ENCODE peak calls at places on chromosome 14, in nine cellular contexts. One of them, this sample, is unnamed.

GRCh38 chr14:70192915-70193314 is 4.2 kb upstream of the SLC8A3 start:
- DNase-seq in EL: no peak
- DNase-seq in NCI-H187: no peak
- DNase-seq in myocyte: no peak
- DNase-seq in fibroblast of pulmonary artery: no peak
- DNase-seq in NCI-H1105 treated with DMSO at 0.1 percent for 48 hours: no peak
- DNase-seq in non-pigmented ciliary epithelial cell: no peak
- DNase-seq in HTR-8/SVneo: no peak
- DNase-seq in GM23248: no peak
- DNase-seq in this sample: no peak

GRCh38 chr14:37707716-37708115 is 112.3 kb downstream of the TTC6 start:
- DNase-seq in EL: no peak
- DNase-seq in NCI-H187: no peak
- DNase-seq in myocyte: no peak
- DNase-seq in fibroblast of pulmonary artery: no peak
- DNase-seq in NCI-H1105 treated with DMSO at 0.1 percent for 48 hours: no peak
- DNase-seq in non-pigmented ciliary epithelial cell: no peak
- DNase-seq in HTR-8/SVneo: no peak
- DNase-seq in GM23248: no peak
- DNase-seq in this sample: peak; percentile 5

GRCh38 chr14:95480109-95480886 is 36.2 kb downstream of the SYNE3 start:
- DNase-seq in EL: peak; percentile 55
- DNase-seq in NCI-H187: no peak
- DNase-seq in myocyte: no peak
- DNase-seq in fibroblast of pulmonary artery: peak; percentile 26
- DNase-seq in NCI-H1105 treated with DMSO at 0.1 percent for 48 hours: no peak
- DNase-seq in non-pigmented ciliary epithelial cell: no peak
- DNase-seq in HTR-8/SVneo: no peak
- DNase-seq in GM23248: peak; percentile 91
- DNase-seq in this sample: peak; percentile 71

GRCh38 chr14:58133739-58134138 is 18.3 kb downstream of the ARMH4 start:
- DNase-seq in EL: peak; percentile 76
- DNase-seq in NCI-H187: no peak
- DNase-seq in myocyte: no peak
- DNase-seq in fibroblast of pulmonary artery: peak; percentile 72
- DNase-seq in NCI-H1105 treated with DMSO at 0.1 percent for 48 hours: no peak
- DNase-seq in non-pigmented ciliary epithelial cell: peak; percentile 60
- DNase-seq in HTR-8/SVneo: no peak
- DNase-seq in GM23248: peak; percentile 76
- DNase-seq in this sample: peak; percentile 9

GRCh38 chr14:69887740-69888657 is 8.8 kb downstream of the SMOC1 start:
- DNase-seq in EL: no peak
- DNase-seq in NCI-H187: no peak
- DNase-seq in myocyte: no peak
- DNase-seq in fibroblast of pulmonary artery: peak; percentile 6
- DNase-seq in NCI-H1105 treated with DMSO at 0.1 percent for 48 hours: no peak
- DNase-seq in non-pigmented ciliary epithelial cell: peak; percentile 14
- DNase-seq in HTR-8/SVneo: no peak
- DNase-seq in GM23248: peak; percentile 76
- DNase-seq in this sample: peak; percentile 58

GRCh38 chr14:20662968-20663731 is 21.2 kb upstream of the RNASE4 start:
- DNase-seq in EL: peak; percentile 86
- DNase-seq in NCI-H187: no peak
- DNase-seq in myocyte: peak; percentile 50
- DNase-seq in fibroblast of pulmonary artery: peak; percentile 66
- DNase-seq in NCI-H1105 treated with DMSO at 0.1 percent for 48 hours: peak; percentile 72
- DNase-seq in non-pigmented ciliary epithelial cell: peak; percentile 27
- DNase-seq in HTR-8/SVneo: no peak
- DNase-seq in GM23248: peak; percentile 72
- DNase-seq in this sample: peak; percentile 31

GRCh38 chr14:48035836-48036235 is 360.4 kb upstream of the MDGA2 start:
- DNase-seq in EL: no peak
- DNase-seq in NCI-H187: no peak
- DNase-seq in myocyte: no peak
- DNase-seq in fibroblast of pulmonary artery: no peak
- DNase-seq in NCI-H1105 treated with DMSO at 0.1 percent for 48 hours: peak; percentile 79
- DNase-seq in non-pigmented ciliary epithelial cell: no peak
- DNase-seq in HTR-8/SVneo: no peak
- DNase-seq in GM23248: no peak
- DNase-seq in this sample: no peak

GRCh38 chr14:103021817-103022668 is 35.3 kb downstream of the CDC42BPB start:
- DNase-seq in EL: peak; percentile 33
- DNase-seq in NCI-H187: no peak
- DNase-seq in myocyte: peak; percentile 35
- DNase-seq in fibroblast of pulmonary artery: peak; percentile 27
- DNase-seq in NCI-H1105 treated with DMSO at 0.1 percent for 48 hours: no peak
- DNase-seq in non-pigmented ciliary epithelial cell: no peak
- DNase-seq in HTR-8/SVneo: no peak
- DNase-seq in GM23248: peak; percentile 69
- DNase-seq in this sample: peak; percentile 31

GRCh38 chr14:99315197-99315596 is 43.2 kb upstream of the BCL11B start:
- DNase-seq in EL: no peak
- DNase-seq in NCI-H187: no peak
- DNase-seq in myocyte: no peak
- DNase-seq in fibroblast of pulmonary artery: no peak
- DNase-seq in NCI-H1105 treated with DMSO at 0.1 percent for 48 hours: no peak
- DNase-seq in non-pigmented ciliary epithelial cell: no peak
- DNase-seq in HTR-8/SVneo: no peak
- DNase-seq in GM23248: no peak
- DNase-seq in this sample: no peak

GRCh38 chr14:93137864-93138263 is 22.1 kb upstream of the ITPK1 start:
- DNase-seq in EL: no peak
- DNase-seq in NCI-H187: peak; percentile 56
- DNase-seq in myocyte: peak; percentile 32
- DNase-seq in fibroblast of pulmonary artery: peak; percentile 39
- DNase-seq in NCI-H1105 treated with DMSO at 0.1 percent for 48 hours: peak; percentile 56
- DNase-seq in non-pigmented ciliary epithelial cell: no peak
- DNase-seq in HTR-8/SVneo: no peak
- DNase-seq in GM23248: peak; percentile 38
- DNase-seq in this sample: no peak

GRCh38 chr14:105071942-105072341 is 6.7 kb upstream of the GPR132 start:
- DNase-seq in EL: no peak
- DNase-seq in NCI-H187: no peak
- DNase-seq in myocyte: no peak
- DNase-seq in fibroblast of pulmonary artery: no peak
- DNase-seq in NCI-H1105 treated with DMSO at 0.1 percent for 48 hours: no peak
- DNase-seq in non-pigmented ciliary epithelial cell: no peak
- DNase-seq in HTR-8/SVneo: no peak
- DNase-seq in GM23248: no peak
- DNase-seq in this sample: no peak

GRCh38 chr14:102209224-102209966 is 69.7 kb downstream of the WDR20 start:
- DNase-seq in EL: peak; percentile 20
- DNase-seq in NCI-H187: no peak
- DNase-seq in myocyte: peak; percentile 36
- DNase-seq in fibroblast of pulmonary artery: peak; percentile 35
- DNase-seq in NCI-H1105 treated with DMSO at 0.1 percent for 48 hours: no peak
- DNase-seq in non-pigmented ciliary epithelial cell: no peak
- DNase-seq in HTR-8/SVneo: peak; percentile 18
- DNase-seq in GM23248: peak; percentile 58
- DNase-seq in this sample: no peak

GRCh38 chr14:99467338-99468075 is 13.2 kb downstream of the SETD3 start:
- DNase-seq in EL: no peak
- DNase-seq in NCI-H187: no peak
- DNase-seq in myocyte: peak; percentile 73
- DNase-seq in fibroblast of pulmonary artery: no peak
- DNase-seq in NCI-H1105 treated with DMSO at 0.1 percent for 48 hours: no peak
- DNase-seq in non-pigmented ciliary epithelial cell: no peak
- DNase-seq in HTR-8/SVneo: no peak
- DNase-seq in GM23248: no peak
- DNase-seq in this sample: no peak

GRCh38 chr14:67738740-67739504 is 37.2 kb downstream of the RDH12 start:
- DNase-seq in EL: peak; percentile 94
- DNase-seq in NCI-H187: no peak
- DNase-seq in myocyte: peak; percentile 87
- DNase-seq in fibroblast of pulmonary artery: peak; percentile 98
- DNase-seq in NCI-H1105 treated with DMSO at 0.1 percent for 48 hours: no peak
- DNase-seq in non-pigmented ciliary epithelial cell: peak; percentile 59
- DNase-seq in HTR-8/SVneo: peak; percentile 89
- DNase-seq in GM23248: peak; percentile 98
- DNase-seq in this sample: peak; percentile 86

GRCh38 chr14:81459421-81459820 is 59.3 kb upstream of the STON2 start:
- DNase-seq in EL: no peak
- DNase-seq in NCI-H187: no peak
- DNase-seq in myocyte: no peak
- DNase-seq in fibroblast of pulmonary artery: no peak
- DNase-seq in NCI-H1105 treated with DMSO at 0.1 percent for 48 hours: no peak
- DNase-seq in non-pigmented ciliary epithelial cell: no peak
- DNase-seq in HTR-8/SVneo: no peak
- DNase-seq in GM23248: no peak
- DNase-seq in this sample: no peak

GRCh38 chr14:104576607-104577332 is 2.8 kb upstream of the C14orf180 start:
- DNase-seq in EL: no peak
- DNase-seq in NCI-H187: no peak
- DNase-seq in myocyte: no peak
- DNase-seq in fibroblast of pulmonary artery: no peak
- DNase-seq in NCI-H1105 treated with DMSO at 0.1 percent for 48 hours: no peak
- DNase-seq in non-pigmented ciliary epithelial cell: no peak
- DNase-seq in HTR-8/SVneo: no peak
- DNase-seq in GM23248: peak; percentile 39
- DNase-seq in this sample: no peak

GRCh38 chr14:95784137-95784536 is 70.2 kb upstream of the TCL1A start:
- DNase-seq in EL: peak; percentile 23
- DNase-seq in NCI-H187: no peak
- DNase-seq in myocyte: peak; percentile 37
- DNase-seq in fibroblast of pulmonary artery: peak; percentile 32
- DNase-seq in NCI-H1105 treated with DMSO at 0.1 percent for 48 hours: no peak
- DNase-seq in non-pigmented ciliary epithelial cell: no peak
- DNase-seq in HTR-8/SVneo: peak; percentile 17
- DNase-seq in GM23248: peak; percentile 60
- DNase-seq in this sample: peak; percentile 18